ENCODE peak calls at places on chromosomes 6 and 20, in four cellular contexts. One of them, this sample, is unnamed.

GRCh38 chr20:9989066-9989724 is 45.6 kb upstream of the ANKEF1 start:
- DNase-seq in activated T-cell treated with anti-CD3 and anti-CD28 coated beads, Interleukin-2, amount 50 U/mL, for 72 hours: no peak
- DNase-seq in GM04504: peak
- DNase-seq in brain microvascular endothelial cell: peak
- DNase-seq in this sample: no peak

GRCh38 chr6:117145940-117146339 is 119.4 kb upstream of the VGLL2 start:
- DNase-seq in activated T-cell treated with anti-CD3 and anti-CD28 coated beads, Interleukin-2, amount 50 U/mL, for 72 hours: no peak
- DNase-seq in GM04504: no peak
- DNase-seq in brain microvascular endothelial cell: no peak
- DNase-seq in this sample: no peak

GRCh38 chr6:12886961-12887775 is 170.6 kb downstream of the PHACTR1 start:
- DNase-seq in activated T-cell treated with anti-CD3 and anti-CD28 coated beads, Interleukin-2, amount 50 U/mL, for 72 hours: no peak
- DNase-seq in brain microvascular endothelial cell: no peak
- DNase-seq in GM04504: no peak
- DNase-seq in this sample: no peak

GRCh38 chr6:85594197-85594930 is 706 bp upstream of the SNX14 start:
- DNase-seq in activated T-cell treated with anti-CD3 and anti-CD28 coated beads, Interleukin-2, amount 50 U/mL, for 72 hours: peak
- DNase-seq in GM04504: peak
- DNase-seq in brain microvascular endothelial cell: no peak
- DNase-seq in this sample: peak

GRCh38 chr6:139597781-139598368 is 223.4 kb upstream of the CITED2 start:
- DNase-seq in GM04504: peak
- DNase-seq in activated T-cell treated with anti-CD3 and anti-CD28 coated beads, Interleukin-2, amount 50 U/mL, for 72 hours: no peak
- DNase-seq in brain microvascular endothelial cell: peak
- DNase-seq in this sample: no peak

GRCh38 chr6:155154158-155154830 is 109.5 kb upstream of the CLDN20 start:
- DNase-seq in GM04504: peak
- DNase-seq in brain microvascular endothelial cell: peak
- DNase-seq in activated T-cell treated with anti-CD3 and anti-CD28 coated beads, Interleukin-2, amount 50 U/mL, for 72 hours: peak
- DNase-seq in this sample: no peak

GRCh38 chr20:14667241-14667640 is 329.8 kb upstream of the FLRT3 start:
- DNase-seq in GM04504: no peak
- DNase-seq in activated T-cell treated with anti-CD3 and anti-CD28 coated beads, Interleukin-2, amount 50 U/mL, for 72 hours: no peak
- DNase-seq in brain microvascular endothelial cell: no peak
- DNase-seq in this sample: no peak

GRCh38 chr6:33621396-33622388 is 570 bp downstream of the ITPR3 start:
- DNase-seq in GM04504: no peak
- DNase-seq in activated T-cell treated with anti-CD3 and anti-CD28 coated beads, Interleukin-2, amount 50 U/mL, for 72 hours: peak
- DNase-seq in brain microvascular endothelial cell: no peak
- DNase-seq in this sample: peak

GRCh38 chr20:8401491-8401890 is 269.4 kb downstream of the PLCB1 start:
- DNase-seq in brain microvascular endothelial cell: peak
- DNase-seq in GM04504: no peak
- DNase-seq in activated T-cell treated with anti-CD3 and anti-CD28 coated beads, Interleukin-2, amount 50 U/mL, for 72 hours: no peak
- DNase-seq in this sample: no peak

GRCh38 chr20:23624307-23624706 is 13.4 kb downstream of the CST3 start:
- DNase-seq in activated T-cell treated with anti-CD3 and anti-CD28 coated beads, Interleukin-2, amount 50 U/mL, for 72 hours: no peak
- DNase-seq in brain microvascular endothelial cell: peak
- DNase-seq in GM04504: no peak
- DNase-seq in this sample: no peak

GRCh38 chr20:63538204-63539091 is 1.3 kb upstream of the PTK6 start:
- DNase-seq in activated T-cell treated with anti-CD3 and anti-CD28 coated beads, Interleukin-2, amount 50 U/mL, for 72 hours: no peak
- DNase-seq in GM04504: no peak
- DNase-seq in brain microvascular endothelial cell: no peak
- DNase-seq in this sample: peak

GRCh38 chr20:45181639-45182038 is 6.9 kb downstream of the PI3 start:
- DNase-seq in brain microvascular endothelial cell: no peak
- DNase-seq in activated T-cell treated with anti-CD3 and anti-CD28 coated beads, Interleukin-2, amount 50 U/mL, for 72 hours: no peak
- DNase-seq in GM04504: peak
- DNase-seq in this sample: no peak

GRCh38 chr20:38337561-38338140 is 8.6 kb upstream of the LBP start:
- DNase-seq in GM04504: no peak
- DNase-seq in brain microvascular endothelial cell: peak
- DNase-seq in activated T-cell treated with anti-CD3 and anti-CD28 coated beads, Interleukin-2, amount 50 U/mL, for 72 hours: peak
- DNase-seq in this sample: no peak

GRCh38 chr6:170404697-170405096 is 98.1 kb downstream of the FAM120B start:
- DNase-seq in activated T-cell treated with anti-CD3 and anti-CD28 coated beads, Interleukin-2, amount 50 U/mL, for 72 hours: no peak
- DNase-seq in brain microvascular endothelial cell: no peak
- DNase-seq in GM04504: no peak
- DNase-seq in this sample: no peak

GRCh38 chr6:90068835-90069478 is 174.7 kb downstream of the GJA10 start:
- DNase-seq in GM04504: no peak
- DNase-seq in brain microvascular endothelial cell: peak
- DNase-seq in activated T-cell treated with anti-CD3 and anti-CD28 coated beads, Interleukin-2, amount 50 U/mL, for 72 hours: no peak
- DNase-seq in this sample: no peak

GRCh38 chr6:1987640-1988039 is 257.8 kb downstream of the GMDS start:
- DNase-seq in GM04504: peak
- DNase-seq in activated T-cell treated with anti-CD3 and anti-CD28 coated beads, Interleukin-2, amount 50 U/mL, for 72 hours: no peak
- DNase-seq in brain microvascular endothelial cell: peak
- DNase-seq in this sample: no peak

GRCh38 chr6:101572627-101573026 is 179.1 kb downstream of the GRIK2 start:
- DNase-seq in GM04504: no peak
- DNase-seq in brain microvascular endothelial cell: no peak
- DNase-seq in activated T-cell treated with anti-CD3 and anti-CD28 coated beads, Interleukin-2, amount 50 U/mL, for 72 hours: no peak
- DNase-seq in this sample: no peak

GRCh38 chr6:63527658-63528514 is 44.4 kb upstream of the LOC128125822 start:
- DNase-seq in activated T-cell treated with anti-CD3 and anti-CD28 coated beads, Interleukin-2, amount 50 U/mL, for 72 hours: no peak
- DNase-seq in brain microvascular endothelial cell: peak
- DNase-seq in GM04504: peak
- DNase-seq in this sample: no peak

GRCh38 chr20:4957939-4958362 is 43.4 kb downstream of the SLC23A2 start:
- DNase-seq in GM04504: no peak
- DNase-seq in activated T-cell treated with anti-CD3 and anti-CD28 coated beads, Interleukin-2, amount 50 U/mL, for 72 hours: no peak
- DNase-seq in brain microvascular endothelial cell: peak
- DNase-seq in this sample: no peak

GRCh38 chr6:167107787-167108186 is 15.1 kb upstream of the CCR6 start:
- DNase-seq in GM04504: no peak
- DNase-seq in activated T-cell treated with anti-CD3 and anti-CD28 coated beads, Interleukin-2, amount 50 U/mL, for 72 hours: peak
- DNase-seq in brain microvascular endothelial cell: no peak
- DNase-seq in this sample: no peak

GRCh38 chr6:26243132-26243531 is 121.9 kb upstream of the BTN3A2 start:
- DNase-seq in GM04504: no peak
- DNase-seq in brain microvascular endothelial cell: no peak
- DNase-seq in activated T-cell treated with anti-CD3 and anti-CD28 coated beads, Interleukin-2, amount 50 U/mL, for 72 hours: no peak
- DNase-seq in this sample: no peak

GRCh38 chr20:58678806-58679205 is 13.8 kb upstream of the NPEPL1 start:
- DNase-seq in GM04504: no peak
- DNase-seq in activated T-cell treated with anti-CD3 and anti-CD28 coated beads, Interleukin-2, amount 50 U/mL, for 72 hours: no peak
- DNase-seq in brain microvascular endothelial cell: no peak
- DNase-seq in this sample: no peak

This sample was measured in NCI-H774.